ENCODE peak calls at places on chromosome 3, in nine cellular contexts. M is cardiac fibroblast, P is GM12878, L is heart left ventricle, R is stomach, B is GM06990, X is body of pancreas, K is pancreas, G is epithelial cell of proximal tubule. V is an unnamed sample.

GRCh38 chr3:176953106-176954080 is 243.9 kb downstream of the TBL1XR1 start:
- DNase-seq in G (peak), X (peak), L (peak), R (no peak), K (peak), B (no peak), P (no peak), M (peak), V (peak)

GRCh38 chr3:39249453-39250115 is 30.3 kb downstream of the CX3CR1 start:
- DNase-seq in B (no peak), R (no peak), X (no peak), P (no peak), K (no peak), M (no peak), G (no peak), L (no peak), V (no peak)

GRCh38 chr3:53495518-53496501 is 1.4 kb downstream of the CACNA1D start:
- DNase-seq in X (peak), P (no peak), R (peak), L (no peak), K (no peak), M (no peak), B (peak), G (no peak), V (no peak)

GRCh38 chr3:172687501-172687900 is 23.4 kb downstream of the NCEH1 start:
- DNase-seq in K (no peak), M (no peak), X (no peak), R (no peak), G (no peak), B (no peak), L (no peak), P (no peak), V (no peak)

GRCh38 chr3:112818289-112818688 is 28.4 kb downstream of the CD200R1L start:
- DNase-seq in K (no peak), G (peak), R (no peak), B (no peak), X (no peak), L (no peak), P (no peak), M (peak), V (peak)

GRCh38 chr3:36297195-36297594 is 83.1 kb upstream of the STAC start:
- DNase-seq in G (no peak), P (no peak), K (no peak), B (no peak), M (no peak), X (no peak), L (no peak), R (no peak), V (no peak)

GRCh38 chr3:14127516-14128161 is 2.8 kb downstream of the TMEM43 start:
- DNase-seq in G (no peak), L (no peak), B (no peak), P (no peak), R (no peak), X (no peak), K (no peak), M (no peak), V (no peak)

GRCh38 chr3:114389156-114389555 is 95.3 kb downstream of the TIGIT start:
- DNase-seq in X (no peak), P (no peak), L (no peak), B (no peak), K (no peak), M (no peak), R (no peak), G (no peak), V (no peak)

GRCh38 chr3:126029241-126029640 is 54.7 kb downstream of the SLC41A3 start:
- DNase-seq in B (no peak), M (no peak), P (no peak), X (no peak), L (no peak), K (no peak), G (no peak), R (no peak), V (no peak)

GRCh38 chr3:28122227-28122626 is 119.2 kb upstream of the CMC1 start:
- DNase-seq in M (peak), K (no peak), R (no peak), G (no peak), B (no peak), P (no peak), X (no peak), L (no peak), V (peak)

GRCh38 chr3:71305246-71306206 is 278.0 kb downstream of the FOXP1 start:
- DNase-seq in X (peak), K (no peak), G (no peak), P (no peak), B (no peak), M (peak), R (peak), L (peak), V (peak)

GRCh38 chr3:36956155-36956554 is 11.3 kb upstream of the TRANK1 start:
- DNase-seq in M (no peak), G (no peak), R (no peak), B (no peak), P (no peak), X (no peak), L (no peak), K (no peak), V (no peak)

GRCh38 chr3:4907647-4908046 is 71.6 kb upstream of the BHLHE40 start:
- DNase-seq in X (no peak), B (no peak), R (no peak), K (no peak), M (no peak), L (no peak), G (no peak), P (no peak), V (no peak)

GRCh38 chr3:117495620-117496019 is 786.0 kb downstream of the TUSC7 start:
- DNase-seq in L (no peak), R (no peak), X (no peak), M (no peak), G (no peak), K (no peak), B (no peak), P (no peak), V (no peak)

GRCh38 chr3:62415312-62415791 is 42.0 kb upstream of the FEZF2 start:
- DNase-seq in K (no peak), M (no peak), P (no peak), R (no peak), G (no peak), B (no peak), L (no peak), X (no peak), V (peak)

GRCh38 chr3:69324362-69325025 is 61.4 kb downstream of the FRMD4B start:
- DNase-seq in X (no peak), L (no peak), G (no peak), K (no peak), B (no peak), P (no peak), R (no peak), M (peak), V (no peak)
- TF ChIP-seq CTCF in X (no peak), L (peak), G (peak), K (no peak), B (peak), P (peak), R (no peak), M (peak), V (peak)

DNA sequence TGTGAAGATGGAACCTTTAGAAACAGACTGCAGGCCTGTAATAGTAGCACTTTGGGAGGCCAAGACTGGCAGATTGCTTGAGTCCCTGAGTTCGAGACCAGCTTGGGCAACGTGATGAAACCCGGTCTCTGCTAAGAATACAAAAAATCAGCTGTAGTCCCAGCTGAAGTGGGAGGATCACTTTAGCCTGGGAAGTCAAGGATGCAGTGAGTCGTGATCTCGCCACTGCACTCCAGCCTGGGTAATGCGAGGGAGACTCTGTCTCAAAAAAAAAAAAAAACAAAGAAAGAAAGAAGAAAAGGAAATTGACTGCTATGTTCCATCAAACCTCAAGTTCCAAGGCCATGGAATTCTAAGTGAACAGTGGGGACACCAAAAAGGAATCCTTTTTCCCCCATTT is 2.2 kb downstream of the EOGT start:
- DNase-seq in G (no peak), P (no peak), R (no peak), B (no peak), X (no peak), L (no peak), K (no peak), M (no peak), V (no peak)
- H3K4me3 ChIP-seq in G (no peak), P (no peak), R (no peak), B (no peak), X (no peak), L (no peak), K (no peak), M (no peak), V (no peak)

DNA sequence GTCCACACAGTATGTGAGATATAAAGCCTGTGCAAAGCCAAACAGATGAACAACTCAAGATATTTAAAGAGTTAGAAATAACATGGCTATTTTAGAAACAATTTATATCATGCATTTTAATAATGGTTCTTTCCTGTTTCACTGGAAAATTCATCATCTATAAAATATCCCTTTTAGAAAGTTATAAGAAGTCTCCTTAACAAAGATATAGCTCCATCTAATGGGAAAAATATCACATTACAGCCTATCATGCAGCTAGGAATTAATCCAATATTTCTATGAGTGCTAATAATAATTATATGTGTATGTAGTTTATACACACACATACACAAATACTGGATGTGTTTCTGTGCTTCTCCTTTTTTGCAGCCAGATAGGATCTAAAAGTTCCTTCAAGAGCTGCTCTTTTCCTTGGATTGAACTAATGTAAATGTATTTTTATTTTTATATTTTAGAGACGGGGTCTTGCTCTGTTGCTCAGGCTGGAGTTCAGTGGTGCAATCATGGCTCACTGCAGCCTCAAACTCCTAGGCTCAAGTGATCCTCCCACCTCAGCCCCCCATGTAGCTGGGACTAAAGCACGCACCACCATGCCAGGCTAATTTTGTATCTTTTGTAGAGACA is 21.6 kb downstream of the RPL22L1 start:
- DNase-seq in K (no peak), B (no peak), R (no peak), P (no peak), M (peak), X (no peak), L (no peak), G (no peak), V (peak)
- TF ChIP-seq CTCF in K (no peak), B (no peak), R (no peak), P (peak), M (peak), X (peak), L (peak), G (no peak), V (peak)

DNA sequence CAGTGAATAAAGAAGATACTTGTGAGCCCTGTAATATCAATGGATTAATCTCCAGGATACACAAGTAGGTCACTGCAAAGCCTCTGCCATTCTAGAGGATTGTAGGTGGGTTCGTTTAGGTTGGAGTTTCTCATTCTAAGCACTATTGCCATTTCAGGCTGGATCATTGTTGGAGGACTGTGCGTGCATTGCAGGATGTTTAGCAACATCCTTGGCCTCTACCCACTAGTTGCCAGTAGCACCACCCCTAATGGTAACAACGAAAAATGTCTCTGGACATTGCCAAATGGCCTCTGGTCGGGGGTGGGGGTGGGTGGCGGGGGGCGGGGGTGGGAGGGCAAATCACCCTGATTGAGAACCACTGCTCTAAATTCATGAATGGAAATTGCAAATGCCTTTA is 4.9 kb upstream of the IFT57 start:
- DNase-seq in M (no peak), B (no peak), G (no peak), L (no peak), R (no peak), X (no peak), P (no peak), K (no peak), V (no peak)
- H3K4me3 ChIP-seq in M (no peak), B (no peak), G (no peak), L (no peak), R (no peak), X (no peak), P (no peak), K (no peak), V (no peak)

DNA sequence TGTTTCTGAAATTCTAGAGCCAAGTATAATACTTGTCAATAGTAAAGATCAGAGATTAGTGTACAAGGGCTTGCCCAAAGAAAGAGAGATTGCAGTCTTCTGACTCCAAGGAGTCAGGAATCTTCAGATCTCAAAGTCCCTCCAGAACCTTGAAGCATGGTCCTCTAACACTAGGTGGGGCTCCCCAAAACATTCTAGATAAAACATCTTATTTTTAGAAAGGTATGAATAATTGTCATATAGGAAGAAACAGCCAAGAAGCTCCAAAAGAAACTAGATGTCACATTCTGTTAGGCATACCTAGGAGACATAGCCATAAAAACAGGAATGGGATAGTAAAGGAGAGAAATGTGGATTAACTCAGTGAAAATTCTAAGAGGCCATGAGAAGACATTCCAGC is 10.7 kb downstream of the MUC13 start:
- DNase-seq in P (no peak), X (no peak), M (no peak), G (no peak), R (no peak), L (no peak), K (no peak), B (no peak), V (peak)
- TF ChIP-seq CTCF in P (no peak), X (no peak), M (peak), G (peak), R (no peak), L (no peak), K (no peak), B (peak), V (peak)

V was measured in choroid plexus epithelial cell.